ENCODE peak calls at places on chromosomes 16 and 17, in nine cellular contexts. Y, E, N, W, M, O, U, V and A are unnamed samples.

GRCh38 chr16:46842192-46842895 is 11.4 kb upstream of the C16orf87 start:
- DNase-seq in Y (no peak), E (no peak), N (no peak), W (no peak), M (no peak), O (no peak), U (no peak), V (no peak), A (no peak)

GRCh38 chr17:61247438-61247837 is 152.2 kb upstream of the TBX2 start:
- DNase-seq in Y (no peak), E (peak; percentile 90), N (no peak), W (peak; percentile 65), M (no peak), O (no peak), U (peak; percentile 88), V (no peak), A (peak; percentile 77)

GRCh38 chr17:65537845-65538678 is 23.4 kb downstream of the AXIN2 start:
- DNase-seq in Y (no peak), E (no peak), N (no peak), W (no peak), M (no peak), O (no peak), U (no peak), V (no peak), A (no peak)

GRCh38 chr17:40582328-40582901 is 17.1 kb upstream of the CCR7 start:
- DNase-seq in Y (peak; percentile 39), E (no peak), N (no peak), W (peak; percentile 29), M (no peak), O (no peak), U (no peak), V (peak; percentile 18), A (no peak)

GRCh38 chr16:89890886-89891657 is 17.7 kb downstream of the TCF25 start:
- DNase-seq in Y (no peak), E (peak; percentile 71), N (no peak), W (peak; percentile 65), M (no peak), O (no peak), U (no peak), V (no peak), A (peak; percentile 45)

GRCh38 chr16:29825145-29826044 is 5.1 kb downstream of the MVP start:
- DNase-seq in Y (peak; percentile 65), E (peak; percentile 79), N (peak; percentile 70), W (peak; percentile 73), M (peak; percentile 70), O (no peak), U (peak; percentile 94), V (no peak), A (peak; percentile 75)

GRCh38 chr17:10612957-10613744 is 44.0 kb downstream of the MYH3 start:
- DNase-seq in Y (no peak), E (peak; percentile 35), N (no peak), W (peak; percentile 6), M (no peak), O (no peak), U (peak; percentile 42), V (no peak), A (peak; percentile 4)

GRCh38 chr17:5380491-5381135 is 38.8 kb downstream of the NUP88 start:
- DNase-seq in Y (no peak), E (peak; percentile 5), N (no peak), W (no peak), M (no peak), O (no peak), U (peak; percentile 33), V (no peak), A (no peak)

GRCh38 chr17:45956090-45956489 is 43.0 kb upstream of the STH start:
- DNase-seq in Y (peak; percentile 72), E (no peak), N (no peak), W (no peak), M (no peak), O (no peak), U (no peak), V (no peak), A (no peak)

GRCh38 chr17:48429638-48430586 is at the start of gene SKAP1:
- DNase-seq in Y (peak; percentile 89), E (no peak), N (peak; percentile 66), W (no peak), M (no peak), O (no peak), U (no peak), V (peak; percentile 71), A (no peak)

GRCh38 chr17:79306688-79307323 is 232.2 kb downstream of the ENGASE start:
- DNase-seq in Y (no peak), E (no peak), N (no peak), W (no peak), M (peak; percentile 30), O (peak; percentile 15), U (no peak), V (no peak), A (no peak)

GRCh38 chr17:40901981-40902862 is 17.2 kb upstream of the KRT20 start:
- DNase-seq in Y (peak; percentile 64), E (no peak), N (peak; percentile 82), W (peak; percentile 5), M (peak; percentile 95), O (no peak), U (peak; percentile 64), V (no peak), A (no peak)

GRCh38 chr17:6755731-6756184 is at the start of gene XAF1:
- DNase-seq in Y (no peak), E (peak; percentile 72), N (peak; percentile 61), W (peak; percentile 70), M (no peak), O (no peak), U (peak; percentile 73), V (no peak), A (peak; percentile 72)

GRCh38 chr17:2055494-2056220 is 754 bp downstream of the HIC1 start:
- DNase-seq in Y (no peak), E (peak; percentile 70), N (no peak), W (peak; percentile 58), M (no peak), O (no peak), U (peak; percentile 77), V (no peak), A (peak; percentile 64)

DNA sequence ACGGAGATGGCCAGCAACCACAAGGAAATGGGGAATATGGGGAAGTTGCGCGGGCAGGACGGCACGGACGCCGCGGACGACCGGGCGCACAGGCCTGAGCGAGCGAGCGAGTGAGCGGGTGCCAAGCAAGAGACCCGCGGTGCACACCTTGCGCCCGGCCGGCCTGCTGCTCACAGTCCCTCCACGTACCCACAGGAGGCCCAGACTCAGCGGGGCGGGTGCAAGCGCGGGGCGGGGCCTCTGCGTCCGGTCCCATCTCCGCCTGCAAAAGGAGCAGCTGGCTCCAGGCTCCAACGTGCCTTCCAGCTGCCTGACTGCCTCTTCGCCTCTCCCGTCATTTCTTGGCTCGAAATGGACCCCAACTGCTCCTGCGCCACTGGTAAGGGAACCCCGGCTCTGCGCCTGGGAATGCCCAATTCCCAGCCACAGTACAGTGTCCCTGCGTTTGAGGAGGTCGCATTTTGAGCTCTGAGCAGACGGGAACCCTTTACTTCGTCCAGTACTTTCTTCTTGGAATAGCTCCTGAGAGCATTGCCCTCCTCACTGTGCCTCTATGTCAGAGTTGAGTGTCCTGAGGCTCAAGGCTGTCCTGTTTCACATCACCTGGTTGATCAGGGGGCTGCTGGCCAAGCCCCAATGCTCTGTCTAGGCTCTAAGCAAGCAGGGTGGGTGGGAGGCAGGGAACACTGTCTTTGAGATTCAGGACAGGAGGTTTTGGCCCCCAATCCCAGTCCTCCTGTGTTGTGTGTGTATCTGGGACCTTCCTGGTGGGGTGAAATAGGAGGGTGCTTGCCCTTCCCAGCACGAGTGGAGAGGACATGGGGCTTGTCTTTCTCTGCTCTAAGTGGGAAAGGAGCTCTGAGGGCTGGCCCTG is 8.1 kb upstream of the MT1E start:
- DNase-seq in Y (peak; percentile 85), E (peak; percentile 82), N (peak; percentile 85), W (peak; percentile 68), M (no peak), O (no peak), U (peak; percentile 90), V (peak; percentile 70), A (peak; percentile 78)
- H3K4me3 ChIP-seq in Y (peak overlapping the region; percentile 59), E (no peak overlapping the region), N (peak overlapping the region; percentile 30), W (peak overlapping the region; percentile 1), M (no peak overlapping the region), O (peak overlapping the region; percentile 62), U (peak overlapping the region; percentile 43), V (peak overlapping the region; percentile 73), A (peak overlapping the region; percentile 60)

GRCh38 chr17:77428020-77428781 is 287.4 kb downstream of the SEC14L1 start:
- DNase-seq in Y (no peak), E (no peak), N (no peak), W (no peak), M (no peak), O (no peak), U (no peak), V (no peak), A (no peak)

GRCh38 chr17:77425791-77426641 is 285.2 kb downstream of the SEC14L1 start:
- DNase-seq in Y (peak; percentile 93), E (peak; percentile 79), N (no peak), W (peak; percentile 77), M (peak; percentile 72), O (no peak), U (peak; percentile 70), V (no peak), A (peak; percentile 79)

GRCh38 chr17:77428901-77429734 is 288.3 kb downstream of the SEC14L1 start:
- DNase-seq in Y (no peak), E (no peak), N (no peak), W (no peak), M (no peak), O (no peak), U (no peak), V (no peak), A (no peak)

GRCh38 chr17:77426676-77427386 is 286.1 kb downstream of the SEC14L1 start:
- DNase-seq in Y (no peak), E (no peak), N (no peak), W (no peak), M (no peak), O (no peak), U (no peak), V (no peak), A (no peak)

GRCh38 chr17:77427471-77427991 is 286.8 kb downstream of the SEC14L1 start:
- DNase-seq in Y (no peak), E (peak; percentile 83), N (no peak), W (peak; percentile 77), M (peak; percentile 88), O (no peak), U (peak; percentile 95), V (no peak), A (peak; percentile 84)
- TF ChIP-seq CTCF in Y (no peak), E (no peak), N (no peak), W (no peak), M (no peak), O (no peak), U (no peak), V (no peak), A (no peak)

DNA sequence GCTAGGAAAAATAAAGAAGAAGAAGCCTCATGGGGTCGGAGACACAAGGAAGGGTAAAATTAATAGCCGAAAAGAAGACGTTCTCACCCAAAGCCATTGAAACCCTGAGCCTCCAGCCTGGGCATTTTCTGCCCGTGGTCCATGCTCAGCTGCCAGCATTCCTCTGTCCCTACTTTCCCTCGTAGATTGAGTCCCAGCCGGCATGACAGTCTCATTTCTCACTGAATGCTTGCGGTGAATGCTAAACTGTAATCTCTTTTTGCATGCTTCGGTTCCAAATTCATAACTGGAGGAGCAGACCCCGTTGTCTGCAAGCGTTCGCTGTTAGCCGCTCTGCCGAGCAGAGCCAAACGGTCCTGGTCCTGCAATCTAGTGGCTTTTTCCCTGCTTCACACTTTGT is 54.0 kb upstream of the COX10 start:
- DNase-seq in Y (no peak), E (no peak), N (no peak), W (no peak), M (no peak), O (no peak), U (no peak), V (no peak), A (no peak)
- H3K4me3 ChIP-seq in Y (no peak overlapping the region), E (no peak overlapping the region), N (no peak overlapping the region), W (no peak overlapping the region), M (no peak overlapping the region), O (peak overlapping the region; percentile 58), U (no peak overlapping the region), V (no peak overlapping the region), A (no peak overlapping the region)

GRCh38 chr17:29593546-29594440 is 861 bp downstream of the ANKRD13B start:
- DNase-seq in Y (peak; percentile 96), E (peak; percentile 29), N (no peak), W (no peak), M (peak; percentile 6), O (no peak), U (peak; percentile 48), V (peak; percentile 94), A (no peak)
- TF ChIP-seq CTCF in Y (peak; percentile 47), E (peak; percentile 30), N (no peak), W (peak; percentile 12), M (peak; percentile 37), O (no peak), U (peak; percentile 25), V (peak; percentile 25), A (no peak)